ENCODE peak calls at places on chromosomes 5 and 9, in ten cellular contexts. H is GM06990; Z is type B pancreatic cell; B is uterus; S is heart right ventricle; N is colonic mucosa; D is WTC11; Y is BJ; T is CD4-positive, alpha-beta T cell; W is brain microvascular endothelial cell. O is an unnamed sample.

GRCh38 chr5:100758780-100759179 is 144.3 kb downstream of the ST8SIA4 start:
- DNase-seq in B (no peak), Y (no peak), N (no peak), S (no peak), D (no peak), W (no peak), H (no peak), T (no peak), Z (no peak), O (no peak)

GRCh38 chr5:177154003-177154643 is 20.6 kb downstream of the NSD1 start:
- DNase-seq in Z (no peak), Y (peak), S (no peak), W (no peak), H (no peak), N (peak), T (no peak), D (no peak), B (no peak), O (no peak)

GRCh38 chr5:169682026-169682425 is 45.0 kb downstream of the DOCK2 start:
- DNase-seq in Z (no peak), Y (no peak), H (no peak), B (no peak), N (no peak), D (no peak), W (no peak), S (no peak), T (no peak), O (no peak)

GRCh38 chr9:132826576-132827365 is 51.3 kb downstream of the AK8 start:
- DNase-seq in Z (no peak), B (no peak), H (no peak), D (no peak), S (no peak), N (no peak), W (no peak), Y (no peak), T (no peak), O (no peak)

GRCh38 chr5:150672237-150672883 is 11.3 kb downstream of the MYOZ3 start:
- DNase-seq in Y (no peak), W (no peak), D (peak), H (no peak), Z (peak), S (peak), B (peak), T (peak), N (peak), O (peak)

GRCh38 chr5:151451626-151452520 is 4.5 kb downstream of the SLC36A1 start:
- DNase-seq in S (no peak), W (peak), D (no peak), Z (no peak), T (no peak), H (no peak), B (no peak), N (no peak), Y (no peak), O (peak)

GRCh38 chr5:107604990-107605389 is 65.7 kb downstream of the EFNA5 start:
- DNase-seq in S (no peak), Z (no peak), Y (peak), B (no peak), H (peak), D (no peak), W (no peak), T (no peak), N (no peak), O (no peak)

GRCh38 chr9:135075234-135076142 is 12.0 kb upstream of the OLFM1 start:
- DNase-seq in T (no peak), Y (no peak), H (no peak), Z (no peak), B (peak), D (peak), S (peak), W (no peak), N (peak), O (no peak)

GRCh38 chr5:134371834-134372340 is 518 bp downstream of the UBE2B start:
- DNase-seq in B (no peak), Z (peak), D (peak), H (no peak), Y (no peak), N (peak), W (peak), T (peak), S (peak), O (peak)

GRCh38 chr5:68151812-68152211 is 63.7 kb upstream of the PIK3R1 start:
- DNase-seq in B (no peak), Z (no peak), D (no peak), H (no peak), N (no peak), T (no peak), W (no peak), Y (no peak), S (no peak), O (no peak)

GRCh38 chr5:126973193-126973592 is 57.2 kb downstream of the MARCHF3 start:
- DNase-seq in W (no peak), S (no peak), Z (no peak), H (no peak), N (peak), T (no peak), B (no peak), D (peak), Y (no peak), O (no peak)

GRCh38 chr5:116032094-116032517 is at the start of gene ARL14EPL:
- DNase-seq in B (peak), Z (no peak), T (no peak), W (peak), S (no peak), N (no peak), D (peak), Y (peak), H (peak), O (peak)

GRCh38 chr9:95954940-95955339 is 79.4 kb downstream of the ERCC6L2 start:
- DNase-seq in Y (no peak), H (no peak), T (no peak), N (no peak), S (no peak), Z (no peak), B (no peak), D (no peak), W (no peak), O (no peak)

GRCh38 chr5:1175015-1175414 is 26.4 kb upstream of the SLC6A19 start:
- DNase-seq in W (no peak), T (no peak), N (no peak), D (no peak), Z (no peak), S (no peak), B (no peak), H (no peak), Y (no peak), O (no peak)

DNA sequence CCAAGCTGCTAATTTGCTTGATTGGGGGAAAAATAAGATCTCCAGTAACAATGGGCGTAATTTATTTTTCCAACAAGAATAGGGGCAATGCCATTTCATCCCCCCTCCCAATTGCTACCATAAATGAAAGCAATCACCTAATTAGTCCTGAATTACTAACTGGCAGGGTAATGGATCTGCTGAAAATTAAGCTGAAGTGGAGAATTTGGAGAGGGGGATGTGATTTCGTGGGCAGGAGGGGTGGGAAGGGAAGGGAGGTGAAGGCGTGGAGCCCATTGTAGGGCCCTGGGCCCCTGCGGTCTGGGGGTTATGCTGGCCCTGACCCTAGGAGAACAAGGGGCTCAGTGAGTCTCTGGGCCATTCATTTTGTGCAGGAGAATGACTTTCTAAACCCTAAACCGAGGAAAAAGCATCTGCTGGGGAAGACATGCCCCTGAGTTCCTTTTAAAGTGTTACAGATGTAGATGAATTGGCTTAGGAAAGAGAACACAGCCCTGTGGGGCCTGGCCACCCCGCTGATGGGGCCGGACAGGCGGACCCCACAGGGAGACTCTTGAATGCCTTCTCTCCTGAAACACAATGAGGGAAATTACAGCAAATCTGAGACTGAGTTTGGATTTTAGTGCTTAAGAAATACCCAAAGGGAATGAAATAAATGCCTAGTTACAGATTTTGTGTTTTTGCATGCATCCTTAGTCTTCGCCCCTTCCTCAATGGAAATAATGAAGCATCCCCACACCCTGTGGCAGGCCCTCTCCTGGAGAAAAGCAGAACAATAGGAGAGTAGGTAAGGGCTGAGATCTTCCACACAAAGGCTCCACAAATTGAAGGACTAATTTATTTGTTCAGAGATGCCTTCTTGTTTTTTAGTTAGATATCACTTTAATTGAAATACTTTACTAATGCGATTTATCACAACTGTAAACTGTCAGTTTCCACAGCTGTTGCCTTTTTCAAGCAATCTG is 143.2 kb downstream of the PSAT1 start:
- DNase-seq in S (no peak), Y (no peak), H (no peak), B (no peak), W (no peak), D (no peak), N (no peak), Z (no peak), T (no peak), O (no peak)
- TF ChIP-seq CTCF in S (no peak), Y (no peak), H (no peak), B (no peak), W (peak), D (peak), N (no peak), Z (peak), T (no peak), O (no peak)

DNA sequence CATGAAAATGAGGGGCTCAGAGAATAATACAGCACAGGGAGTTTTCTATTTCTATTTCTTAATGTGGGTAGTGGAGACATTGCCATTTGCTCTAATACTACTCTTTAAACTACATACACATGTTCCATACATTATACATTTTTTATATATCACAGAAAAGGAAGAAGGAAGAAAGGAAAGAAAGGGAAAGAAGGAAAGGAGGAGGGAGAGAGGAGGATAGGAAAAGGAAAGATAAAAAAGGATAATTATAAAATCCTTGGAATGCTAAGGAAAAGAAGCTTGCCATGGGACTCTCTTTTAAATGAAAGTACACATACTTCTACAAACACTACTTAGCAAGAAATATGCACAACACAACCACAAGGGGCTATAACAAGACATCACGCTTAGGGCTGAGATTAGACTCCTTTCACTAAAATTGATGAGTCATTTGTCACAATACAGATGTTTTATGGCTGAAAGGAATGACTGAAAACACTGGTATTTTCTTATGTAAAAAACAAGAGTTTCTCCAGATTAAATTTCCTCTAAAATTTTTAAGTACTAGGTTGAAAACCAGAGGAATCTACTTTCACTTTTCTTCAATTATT is 219.8 kb downstream of the ARL15 start:
- DNase-seq in N (no peak), S (no peak), Z (no peak), D (no peak), W (peak), Y (peak), T (no peak), H (no peak), B (no peak), O (no peak)
- TF ChIP-seq CTCF in N (no peak), S (peak), Z (peak), D (no peak), W (peak), Y (peak), T (no peak), H (no peak), B (no peak), O (no peak)

DNA sequence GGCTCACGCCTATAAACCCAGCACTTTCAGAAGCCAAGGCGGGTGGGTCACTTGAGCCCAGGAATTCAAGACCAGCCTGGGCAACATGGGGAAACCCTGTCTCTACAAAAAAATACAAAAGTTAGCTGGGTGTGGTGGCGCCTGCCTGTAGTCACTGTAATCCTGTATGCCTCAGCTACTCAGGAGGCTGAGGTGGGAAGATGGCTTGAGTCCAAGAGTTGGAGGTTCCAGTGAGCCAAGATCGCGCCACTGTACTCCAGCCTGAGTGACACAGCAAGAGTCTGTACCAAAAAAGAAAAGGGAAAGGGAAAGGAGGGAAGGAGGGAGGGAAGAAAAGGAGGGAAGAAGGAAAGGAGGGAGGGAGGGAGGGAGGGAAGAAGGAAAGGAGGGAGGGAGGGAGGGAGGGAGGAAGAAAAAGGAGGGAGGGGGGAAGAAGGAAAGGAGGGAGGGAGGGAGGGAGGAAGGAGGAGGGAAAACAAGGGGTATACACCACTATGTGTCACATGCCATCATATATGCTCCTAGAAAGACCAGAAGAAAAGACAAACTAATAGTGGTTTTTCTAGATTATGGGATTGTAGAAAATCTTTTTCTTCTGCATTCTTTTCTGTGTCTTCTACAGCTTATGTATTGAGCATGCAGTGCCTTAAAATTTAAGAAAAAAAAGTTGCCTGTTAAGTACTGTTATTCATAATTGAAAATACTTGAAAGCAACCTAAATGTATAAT is 240.1 kb downstream of the DENND1A start:
- DNase-seq in D (no peak), S (no peak), W (no peak), T (no peak), N (no peak), Y (no peak), Z (no peak), B (no peak), H (no peak), O (no peak)
- TF ChIP-seq CTCF in D (no peak), S (no peak), W (no peak), T (no peak), N (no peak), Y (no peak), Z (no peak), B (no peak), H (no peak), O (no peak)

DNA sequence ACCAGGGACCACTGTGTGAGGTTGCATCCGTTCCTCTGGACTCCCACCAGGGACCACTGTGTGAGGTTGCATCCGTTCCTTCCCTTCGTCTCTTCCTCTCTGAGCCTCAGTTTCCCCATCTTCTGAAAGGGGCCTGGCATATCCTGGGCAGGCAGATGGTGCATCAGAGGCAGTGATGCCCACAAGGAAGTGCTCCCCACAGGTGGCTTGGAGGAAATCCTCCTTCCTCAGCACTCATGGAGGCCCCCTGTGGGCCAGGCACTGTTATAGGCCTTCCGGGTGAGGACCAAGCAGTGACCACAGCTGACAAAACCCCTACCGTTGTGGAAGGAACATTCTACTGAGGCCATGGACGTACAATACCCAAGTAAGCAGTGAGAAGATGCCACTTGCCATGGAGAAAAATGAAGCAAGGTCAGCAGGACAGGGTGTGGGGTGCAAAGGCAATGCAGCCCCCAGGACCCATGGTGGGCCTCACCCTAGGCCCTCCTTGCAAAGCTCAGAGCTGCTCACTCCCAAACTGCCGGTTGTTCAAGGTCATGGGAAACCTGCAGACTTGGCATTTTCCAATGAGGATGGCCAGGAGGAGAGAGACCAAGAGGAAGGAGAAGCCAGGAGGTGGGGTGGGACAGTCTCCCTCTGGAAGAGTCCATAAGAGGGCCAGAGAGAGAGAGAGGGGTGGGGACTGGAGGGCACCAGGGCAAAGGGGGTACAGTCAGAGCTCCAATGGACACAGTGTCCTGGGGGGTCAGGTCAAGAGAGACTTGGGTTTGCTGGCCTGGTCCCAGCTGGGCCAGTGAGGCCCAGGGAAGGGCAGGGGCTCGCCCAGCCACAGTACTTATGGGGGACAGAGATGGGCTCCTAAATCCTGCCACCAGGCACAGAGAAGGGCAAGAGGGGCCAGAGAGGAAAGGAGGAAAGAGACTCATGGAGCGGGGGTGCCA is 51.1 kb downstream of the C9orf50 start:
- DNase-seq in Z (no peak), D (no peak), Y (no peak), N (no peak), B (no peak), H (no peak), W (no peak), S (no peak), T (no peak), O (peak)
- TF ChIP-seq CTCF in Z (peak), D (no peak), Y (peak), N (no peak), B (peak), H (peak), W (peak), S (peak), T (no peak), O (no peak)

GRCh38 chr5:140242099-140242498 is 60.8 kb downstream of the PFDN1 start:
- DNase-seq in S (no peak), Y (no peak), D (peak), N (no peak), B (no peak), T (no peak), Z (no peak), H (no peak), W (no peak), O (no peak)
- TF ChIP-seq CTCF in S (peak), Y (no peak), D (no peak), N (no peak), B (no peak), T (no peak), Z (peak), H (peak), W (peak), O (no peak)

GRCh38 chr9:90773593-90773992 is 28.0 kb upstream of the SYK start:
- DNase-seq in T (no peak), Y (no peak), D (peak), N (peak), Z (no peak), B (no peak), S (no peak), H (no peak), W (no peak), O (no peak)
- TF ChIP-seq CTCF in T (no peak), Y (peak), D (peak), N (peak), Z (peak), B (no peak), S (peak), H (peak), W (peak), O (peak)

DNA sequence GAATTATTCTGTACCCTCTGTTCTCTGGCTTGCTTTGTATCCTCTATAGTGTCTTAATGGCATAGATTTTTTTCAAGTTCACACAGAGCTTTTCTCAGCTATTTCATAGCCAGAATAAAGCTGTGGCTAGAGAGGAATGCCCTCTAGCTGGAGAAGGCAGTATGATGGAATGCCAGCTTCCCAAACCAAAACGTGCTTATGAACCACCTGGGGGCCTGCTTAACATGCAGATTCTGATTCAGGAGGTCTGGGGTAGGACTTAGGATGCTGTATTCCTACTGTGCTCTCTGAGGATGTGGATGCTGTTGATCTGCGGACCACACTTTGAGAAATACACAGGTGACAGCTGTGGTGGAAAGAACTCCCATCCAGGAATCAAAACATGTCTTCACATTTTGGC is 49.9 kb upstream of the DPYSL3 start:
- DNase-seq in D (no peak), S (no peak), Z (no peak), B (no peak), Y (no peak), H (no peak), N (no peak), W (no peak), T (no peak), O (no peak)
- TF ChIP-seq CTCF in D (no peak), S (no peak), Z (no peak), B (no peak), Y (peak), H (no peak), N (no peak), W (peak), T (no peak), O (no peak)

GRCh38 chr5:55220433-55221185 is 6.5 kb downstream of the MCIDAS start:
- DNase-seq in H (no peak), D (peak), S (no peak), T (no peak), N (peak), B (no peak), Y (no peak), Z (no peak), W (no peak), O (no peak)
- TF ChIP-seq CTCF in H (no peak), D (no peak), S (no peak), T (no peak), N (no peak), B (no peak), Y (no peak), Z (peak), W (peak), O (no peak)